ENCODE peak calls at places on chromosomes 6 and 20, in ten cellular contexts. X is astrocyte of the spinal cord; M is adrenal gland; E is neural crest cell; I is neural progenitor cell; Q is H1; L is ascending aorta; R is CD4-positive, alpha-beta T cell; A is tibial artery; G is fibroblast of lung. K is an unnamed sample.

GRCh38 chr6:43828711-43829110 is 58.7 kb downstream of the VEGFA start:
- DNase-seq in X (no peak), M (no peak), E (no peak), I (peak; percentile 66), Q (no peak), L (no peak), R (no peak), A (no peak), G (no peak), K (no peak)

GRCh38 chr20:7237251-7237650 is 469.8 kb downstream of the BMP2 start:
- DNase-seq in X (no peak), M (no peak), E (no peak), I (no peak), Q (no peak), L (no peak), R (no peak), A (no peak), G (no peak), K (no peak)

GRCh38 chr20:62054451-62054953 is 11.2 kb downstream of the TAF4 start:
- DNase-seq in X (no peak), M (no peak), E (no peak), I (no peak), Q (no peak), L (peak; percentile 34), R (no peak), A (no peak), G (no peak), K (no peak)

GRCh38 chr6:148367418-148368024 is 24.9 kb downstream of the SASH1 start:
- DNase-seq in X (peak; percentile 48), M (peak; percentile 62), E (no peak), I (peak; percentile 15), Q (no peak), L (peak; percentile 73), R (no peak), A (peak; percentile 76), G (peak; percentile 75), K (no peak)

GRCh38 chr6:156434049-156434794 is 343.0 kb upstream of the ARID1B start:
- DNase-seq in X (no peak), M (no peak), E (no peak), I (no peak), Q (no peak), L (no peak), R (no peak), A (no peak), G (no peak), K (no peak)

GRCh38 chr6:89430563-89430962 is 2.4 kb upstream of the ANKRD6 start:
- DNase-seq in X (peak; percentile 37), M (peak; percentile 32), E (peak; percentile 26), I (peak; percentile 55), Q (no peak), L (no peak), R (no peak), A (no peak), G (no peak), K (no peak)

GRCh38 chr20:37989601-37990001 is 43.7 kb downstream of the TTI1 start:
- DNase-seq in X (peak; percentile 22), M (peak; percentile 69), E (no peak), I (no peak), Q (no peak), L (no peak), R (no peak), A (no peak), G (no peak), K (no peak)

GRCh38 chr6:137866200-137866913 is 702 bp upstream of the TNFAIP3 start:
- DNase-seq in X (no peak), M (peak; percentile 30), E (peak; percentile 6), I (peak; percentile 65), Q (no peak), L (peak; percentile 85), R (no peak), A (no peak), G (peak; percentile 18), K (no peak)

GRCh38 chr6:128046033-128046432 is 145.2 kb upstream of the THEMIS start:
- DNase-seq in X (no peak), M (no peak), E (no peak), I (no peak), Q (no peak), L (no peak), R (no peak), A (no peak), G (no peak), K (no peak)

GRCh38 chr6:102895683-102896082 is 1502.2 kb downstream of the GRIK2 start:
- DNase-seq in X (no peak), M (no peak), E (no peak), I (peak; percentile 26), Q (no peak), L (no peak), R (no peak), A (no peak), G (no peak), K (no peak)

GRCh38 chr6:64330694-64331309 is 695.2 kb downstream of the PHF3 start:
- DNase-seq in X (peak; percentile 33), M (peak; percentile 80), E (peak; percentile 78), I (peak; percentile 81), Q (peak; percentile 21), L (no peak), R (no peak), A (no peak), G (peak; percentile 73), K (no peak)

GRCh38 chr20:18504479-18505060 is 3.2 kb upstream of the SEC23B start:
- DNase-seq in X (no peak), M (peak; percentile 73), E (no peak), I (no peak), Q (no peak), L (no peak), R (no peak), A (no peak), G (peak; percentile 27), K (no peak)

GRCh38 chr6:154590770-154591169 is 80.3 kb upstream of the CNKSR3 start:
- DNase-seq in X (no peak), M (no peak), E (no peak), I (no peak), Q (no peak), L (no peak), R (no peak), A (no peak), G (no peak), K (no peak)

GRCh38 chr6:35396991-35397390 is 54.6 kb downstream of the PPARD start:
- DNase-seq in X (peak; percentile 36), M (peak; percentile 70), E (no peak), I (no peak), Q (no peak), L (no peak), R (no peak), A (no peak), G (no peak), K (no peak)

GRCh38 chr6:22036267-22036666 is 260.6 kb downstream of the PRL start:
- DNase-seq in X (peak; percentile 68), M (no peak), E (no peak), I (peak; percentile 81), Q (peak; percentile 34), L (no peak), R (no peak), A (no peak), G (no peak), K (no peak)

GRCh38 chr20:11705512-11705911 is 212.2 kb upstream of the BTBD3 start:
- DNase-seq in X (no peak), M (no peak), E (no peak), I (no peak), Q (no peak), L (no peak), R (no peak), A (no peak), G (no peak), K (no peak)

GRCh38 chr20:50152394-50153152 is 950 bp downstream of the PEDS1 start:
- DNase-seq in X (no peak), M (no peak), E (no peak), I (no peak), Q (no peak), L (no peak), R (no peak), A (no peak), G (no peak), K (no peak)

GRCh38 chr6:111358454-111358853 is 124.6 kb downstream of the REV3L start:
- DNase-seq in X (no peak), M (no peak), E (no peak), I (no peak), Q (no peak), L (no peak), R (no peak), A (no peak), G (no peak), K (no peak)

GRCh38 chr6:111356551-111356950 is 126.5 kb downstream of the REV3L start:
- DNase-seq in X (no peak), M (no peak), E (no peak), I (no peak), Q (no peak), L (no peak), R (no peak), A (no peak), G (no peak), K (no peak)

GRCh38 chr6:111357680-111358079 is 125.3 kb downstream of the REV3L start:
- DNase-seq in X (no peak), M (no peak), E (no peak), I (no peak), Q (no peak), L (no peak), R (no peak), A (no peak), G (no peak), K (no peak)

GRCh38 chr6:111367393-111368088 is 115.5 kb downstream of the REV3L start:
- DNase-seq in X (no peak), M (peak; percentile 27), E (no peak), I (no peak), Q (no peak), L (no peak), R (no peak), A (no peak), G (peak; percentile 37), K (no peak)

GRCh38 chr6:111361648-111362047 is 121.4 kb downstream of the REV3L start:
- DNase-seq in X (peak; percentile 48), M (peak; percentile 51), E (peak; percentile 12), I (peak; percentile 70), Q (peak; percentile 9), L (no peak), R (no peak), A (no peak), G (peak; percentile 51), K (no peak)
- TF ChIP-seq CTCF in X (peak; percentile 59), M (peak; percentile 54), E (peak; percentile 60), I (peak; percentile 60), Q (no peak), L (peak; percentile 22), R (peak; percentile 23), A (peak; percentile 51), G (peak; percentile 63), K (peak; percentile 46)

GRCh38 chr6:18302561-18303439 is 38.5 kb upstream of the DEK start:
- DNase-seq in X (peak; percentile 29), M (peak; percentile 7), E (no peak), I (peak; percentile 38), Q (no peak), L (no peak), R (no peak), A (no peak), G (peak; percentile 24), K (no peak)
- TF ChIP-seq CTCF in X (peak; percentile 22), M (no peak), E (peak; percentile 23), I (peak; percentile 44), Q (no peak), L (no peak), R (no peak), A (no peak), G (no peak), K (peak; percentile 32)

GRCh38 chr20:34473262-34473883 is 42.8 kb upstream of the DYNLRB1 start:
- DNase-seq in X (peak; percentile 23), M (peak; percentile 24), E (peak; percentile 51), I (peak; percentile 68), Q (peak; percentile 17), L (no peak), R (peak; percentile 8), A (no peak), G (peak; percentile 57), K (no peak)
- TF ChIP-seq CTCF in X (peak; percentile 42), M (peak; percentile 12), E (peak; percentile 63), I (peak; percentile 56), Q (peak; percentile 63), L (no peak), R (peak; percentile 9), A (no peak), G (no peak), K (peak; percentile 40)

GRCh38 chr20:39112196-39112743 is 150.1 kb downstream of the DHX35 start:
- DNase-seq in X (peak; percentile 35), M (peak; percentile 65), E (peak; percentile 59), I (peak; percentile 89), Q (peak; percentile 54), L (no peak), R (no peak), A (no peak), G (peak; percentile 39), K (peak; percentile 60)
- TF ChIP-seq CTCF in X (peak; percentile 62), M (peak; percentile 65), E (peak; percentile 82), I (peak; percentile 77), Q (peak; percentile 76), L (no peak), R (no peak), A (peak; percentile 14), G (peak; percentile 40), K (peak; percentile 53)

K was measured in D721Med.